ENCODE peak calls at places on chromosome 7, in nine cellular contexts. L is transverse colon, W is Peyer's patch, S is GM12878, J is tibial nerve, F is body of pancreas, R is right lobe of liver, I is mammary epithelial cell, D is cardiac muscle cell. B is an unnamed sample. For H3K4me1, the result is how much of the 10 kb centered on the place peaks cover.

GRCh38 chr7:4713183-4713784 is 31.2 kb downstream of the FOXK1 start:
- DNase-seq in L (peak), W (no peak), S (no peak), J (peak), F (no peak), R (no peak), I (no peak), D (no peak), B (no peak)

GRCh38 chr7:4633012-4633411 is 49.1 kb upstream of the FOXK1 start:
- DNase-seq in L (no peak), W (no peak), S (no peak), J (no peak), F (no peak), R (peak), I (peak), D (no peak), B (no peak)

GRCh38 chr7:94374721-94375120 is 20.0 kb upstream of the COL1A2 start:
- DNase-seq in L (no peak), W (no peak), S (no peak), J (no peak), F (no peak), R (no peak), I (no peak), D (no peak), B (no peak)

GRCh38 chr7:131346885-131347592 is 19.4 kb downstream of the MKLN1 start:
- DNase-seq in L (no peak), W (no peak), S (no peak), J (no peak), F (peak), R (no peak), I (peak), D (no peak), B (no peak)

GRCh38 chr7:137895301-137896201 is 48.8 kb upstream of the DGKI start:
- DNase-seq in L (no peak), W (no peak), S (peak), J (no peak), F (no peak), R (no peak), I (no peak), D (no peak), B (no peak)

GRCh38 chr7:75937958-75938786 is 23.2 kb downstream of the POR start:
- DNase-seq in L (peak), W (peak), S (no peak), J (peak), F (peak), R (peak), I (no peak), D (no peak), B (peak)

GRCh38 chr7:117164578-117164977 is 158.3 kb downstream of the WNT2 start:
- DNase-seq in L (no peak), W (no peak), S (no peak), J (no peak), F (no peak), R (no peak), I (peak), D (no peak), B (no peak)

GRCh38 chr7:50166997-50167961 is 74.2 kb upstream of the ZPBP start:
- DNase-seq in L (no peak), W (no peak), S (no peak), J (no peak), F (no peak), R (no peak), I (no peak), D (no peak), B (no peak)

GRCh38 chr7:1676550-1677071 is 6.5 kb downstream of the ELFN1 start:
- DNase-seq in L (no peak), W (peak), S (no peak), J (no peak), F (no peak), R (no peak), I (no peak), D (no peak), B (no peak)

GRCh38 chr7:100584677-100585510 is 1.0 kb downstream of the LRCH4 start:
- DNase-seq in L (peak), W (peak), S (no peak), J (no peak), F (peak), R (no peak), I (peak), D (peak), B (peak)

GRCh38 chr7:140314571-140315480 is 83.5 kb downstream of the SLC37A3 start:
- DNase-seq in L (no peak), W (no peak), S (no peak), J (no peak), F (no peak), R (no peak), I (peak), D (no peak), B (no peak)

GRCh38 chr7:25031432-25031831 is 51.5 kb upstream of the OSBPL3 start:
- DNase-seq in L (peak), W (no peak), S (no peak), J (no peak), F (no peak), R (no peak), I (peak), D (no peak), B (no peak)

GRCh38 chr7:40220421-40220911 is 85.7 kb downstream of the SUGCT start:
- DNase-seq in L (no peak), W (no peak), S (no peak), J (no peak), F (no peak), R (no peak), I (peak), D (no peak), B (no peak)

GRCh38 chr7:46011059-46011458 is 90.0 kb upstream of the IGFBP3 start:
- DNase-seq in L (no peak), W (no peak), S (no peak), J (no peak), F (no peak), R (no peak), I (no peak), D (no peak), B (no peak)

GRCh38 chr7:47407821-47408674 is 173.9 kb downstream of the TNS3 start:
- DNase-seq in L (peak), W (peak), S (no peak), J (no peak), F (no peak), R (no peak), I (no peak), D (no peak), B (no peak)

GRCh38 chr7:51256916-51257315 is 59.7 kb downstream of the COBL start:
- DNase-seq in L (no peak), W (no peak), S (no peak), J (no peak), F (no peak), R (no peak), I (no peak), D (no peak), B (no peak)

GRCh38 chr7:691361-692045 is 35.0 kb upstream of the DNAAF5 start:
- DNase-seq in L (no peak), W (no peak), S (no peak), J (no peak), F (no peak), R (peak), I (no peak), D (no peak), B (no peak)

GRCh38 chr7:6159097-6159483 is 113.3 kb downstream of the CYTH3 start:
- DNase-seq in L (no peak), W (no peak), S (no peak), J (no peak), F (no peak), R (no peak), I (no peak), D (no peak), B (no peak)

GRCh38 chr7:101853684-101854083 is 36.3 kb downstream of the CUX1 start:
- DNase-seq in L (no peak), W (no peak), S (no peak), J (no peak), F (no peak), R (no peak), I (no peak), D (no peak), B (no peak)
- H3K4me1 ChIP-seq in L (under half), W (under half), S (under half), J (under half), F (under half), R (under half), I (under half), D (under half), B (under half)

GRCh38 chr7:13742719-13743640 is 246.5 kb downstream of the ETV1 start:
- DNase-seq in L (peak), W (peak), S (no peak), J (peak), F (peak), R (no peak), I (peak), D (peak), B (peak)
- TF ChIP-seq CTCF in L (peak), W (peak), S (no peak), J (peak), F (peak), R (peak), I (peak), D (peak), B (peak)

GRCh38 chr7:30468791-30469190 is 9.8 kb downstream of the NOD1 start:
- DNase-seq in L (no peak), W (no peak), S (no peak), J (no peak), F (no peak), R (no peak), I (no peak), D (no peak), B (no peak)
- H3K4me1 ChIP-seq in L (under half), W (under half), S (under half), J (half or more), F (under half), R (under half), I (under half), D (half or more), B (half or more)

GRCh38 chr7:157000047-157000726 is 10.3 kb downstream of the MNX1 start:
- DNase-seq in L (peak), W (peak), S (no peak), J (no peak), F (peak), R (no peak), I (no peak), D (no peak), B (no peak)

GRCh38 chr7:157000741-157001653 is 9.5 kb downstream of the MNX1 start:
- DNase-seq in L (no peak), W (no peak), S (no peak), J (no peak), F (no peak), R (no peak), I (no peak), D (no peak), B (no peak)

GRCh38 chr7:157001920-157002818 is 8.3 kb downstream of the MNX1 start:
- DNase-seq in L (no peak), W (no peak), S (no peak), J (no peak), F (no peak), R (no peak), I (no peak), D (no peak), B (no peak)

GRCh38 chr7:156999611-157000046 is 10.8 kb downstream of the MNX1 start:
- DNase-seq in L (peak), W (peak), S (no peak), J (no peak), F (no peak), R (no peak), I (no peak), D (no peak), B (no peak)

GRCh38 chr7:156998988-156999610 is 11.4 kb downstream of the MNX1 start:
- DNase-seq in L (no peak), W (no peak), S (no peak), J (no peak), F (no peak), R (no peak), I (no peak), D (no peak), B (no peak)
- TF ChIP-seq CTCF in L (no peak), W (no peak), S (no peak), J (no peak), F (no peak), R (no peak), I (no peak), D (no peak), B (no peak)